ENCODE peak calls at places on chromosomes 3 and 15, in six cellular contexts. K is epithelial cell of esophagus; I is sigmoid colon; Y is transverse colon; P is CD8-positive, alpha-beta memory T cell; V is aorta. Z is an unnamed sample.

GRCh38 chr15:92098869-92099268 is 245.4 kb downstream of the SLCO3A1 start:
- DNase-seq in I (no peak), V (no peak), Y (no peak), K (no peak), P (no peak), Z (peak; percentile 57)

GRCh38 chr3:60034047-60034446 is 984.2 kb upstream of the CFAP20DC start:
- DNase-seq in V (no peak), I (no peak), Y (no peak), P (no peak), K (no peak), Z (no peak)

GRCh38 chr15:81296673-81297072 is 27.3 kb downstream of the STARD5 start:
- DNase-seq in Y (peak; percentile 78), V (peak; percentile 73), I (peak; percentile 73), K (no peak), P (peak; percentile 83), Z (peak; percentile 34)

GRCh38 chr3:24496529-24497482 is 2.2 kb upstream of the THRB start:
- DNase-seq in P (no peak), Y (peak; percentile 77), I (peak; percentile 91), V (peak; percentile 94), K (peak; percentile 46), Z (peak; percentile 63)

GRCh38 chr3:57556459-57557087 is 499 bp downstream of the PDE12 start:
- DNase-seq in I (peak; percentile 71), P (no peak), V (no peak), Y (peak; percentile 33), K (peak; percentile 40), Z (peak; percentile 40)

GRCh38 chr3:147422934-147423599 is 13.9 kb downstream of the ZIC1 start:
- DNase-seq in K (no peak), Y (no peak), I (no peak), P (no peak), V (no peak), Z (no peak)

GRCh38 chr15:68431792-68432401 is at the start of gene ITGA11:
- DNase-seq in V (peak; percentile 87), P (no peak), I (peak; percentile 74), Y (peak; percentile 48), K (peak; percentile 64), Z (peak; percentile 67)

GRCh38 chr3:13203398-13204176 is 130.4 kb upstream of the IQSEC1 start:
- DNase-seq in V (no peak), I (no peak), P (no peak), Y (no peak), K (no peak), Z (no peak)

GRCh38 chr3:171242951-171243350 is 216.4 kb upstream of the SLC2A2 start:
- DNase-seq in P (no peak), K (no peak), I (no peak), V (no peak), Y (no peak), Z (no peak)

GRCh38 chr3:137519602-137520001 is 244.5 kb upstream of the SOX14 start:
- DNase-seq in V (no peak), K (no peak), I (no peak), Y (no peak), P (no peak), Z (no peak)

GRCh38 chr3:109923431-109923830 is 586.1 kb upstream of the DPPA4 start:
- DNase-seq in V (no peak), K (peak; percentile 66), I (no peak), P (no peak), Y (no peak), Z (no peak)

GRCh38 chr15:60555291-60555690 is 76.3 kb upstream of the ICE2 start:
- DNase-seq in Y (no peak), V (no peak), P (no peak), I (no peak), K (no peak), Z (no peak)

DNA sequence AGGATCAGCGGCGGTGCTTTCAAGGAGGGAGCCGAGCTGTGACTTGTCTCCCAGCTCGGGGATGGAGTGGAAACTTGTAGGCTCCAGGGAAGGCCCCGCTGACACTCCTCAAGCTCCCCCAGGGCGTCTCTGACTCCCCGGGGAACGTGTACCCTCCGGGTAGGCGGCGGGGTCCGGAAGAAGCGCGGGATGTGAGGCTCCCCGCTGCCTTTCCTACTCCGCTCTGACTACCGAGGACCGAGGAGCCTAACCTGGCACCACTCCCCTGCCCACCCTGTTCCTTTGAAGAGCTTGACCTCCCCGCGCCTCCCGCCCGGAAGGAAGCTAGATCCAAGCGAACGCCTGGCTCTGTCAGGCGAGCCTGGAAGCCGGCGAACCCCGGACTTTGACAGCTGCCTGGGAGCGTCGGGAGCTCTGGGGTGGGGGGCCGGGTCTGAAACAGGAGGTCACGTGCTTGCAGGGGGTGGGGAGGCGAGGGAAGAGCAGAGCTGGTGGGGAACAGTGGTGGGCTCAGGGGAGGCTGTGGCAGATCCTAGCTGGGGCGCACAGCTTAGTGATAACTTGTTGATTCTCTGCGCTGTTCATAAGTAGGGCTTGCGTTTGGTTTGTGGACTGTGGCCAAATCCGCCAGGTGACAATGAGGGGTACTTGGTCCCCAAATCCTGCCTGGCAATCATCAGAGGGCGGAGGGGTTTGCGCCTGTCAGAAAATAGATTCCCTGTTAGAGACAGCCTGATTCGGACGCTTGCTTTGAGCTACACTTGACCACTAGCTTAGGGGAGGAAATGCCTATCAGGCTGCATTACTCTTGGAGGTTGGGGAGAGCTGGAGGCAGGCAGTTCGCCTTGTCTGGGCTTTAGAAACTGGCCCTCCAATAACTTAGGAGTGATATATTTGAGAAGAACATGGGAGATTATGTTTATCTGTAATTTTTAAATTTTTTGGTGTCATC is 1.2 kb downstream of the CLSTN2 start:
- DNase-seq in Y (no peak), P (no peak), V (peak; percentile 45), I (peak; percentile 72), K (peak; percentile 32), Z (peak; percentile 56)
- H3K4me3 ChIP-seq in Y (peak overlapping the region; percentile 52), P (no peak overlapping the region), V (peak overlapping the region; percentile 5), I (peak overlapping the region; percentile 9), K (no peak overlapping the region), Z (peak overlapping the region; percentile 56)

DNA sequence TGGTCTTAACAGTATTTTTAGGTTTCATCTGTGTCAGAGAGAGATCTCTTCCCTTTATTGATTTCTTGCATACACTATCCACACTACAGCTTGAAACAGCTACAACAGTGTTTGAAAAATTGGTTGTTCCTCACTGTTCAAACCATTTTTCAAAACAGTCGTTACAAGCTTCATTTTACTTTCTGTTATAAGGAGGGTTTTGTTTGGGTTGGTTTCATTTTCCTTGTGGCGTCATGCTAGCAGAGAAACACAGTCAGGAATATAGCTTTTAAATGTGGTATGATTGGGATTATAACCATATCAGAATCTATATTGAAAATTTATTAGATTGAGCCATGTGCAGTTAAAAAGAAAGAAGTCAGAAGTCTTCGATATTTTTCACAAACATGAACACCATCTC is 400.6 kb downstream of the ZBTB20 start:
- DNase-seq in I (no peak), P (no peak), K (no peak), Y (no peak), V (no peak), Z (no peak)
- H3K4me3 ChIP-seq in I (no peak overlapping the region), P (no peak overlapping the region), K (no peak overlapping the region), Y (peak overlapping the region; percentile 24), V (peak overlapping the region; percentile 43), Z (no peak overlapping the region)

DNA sequence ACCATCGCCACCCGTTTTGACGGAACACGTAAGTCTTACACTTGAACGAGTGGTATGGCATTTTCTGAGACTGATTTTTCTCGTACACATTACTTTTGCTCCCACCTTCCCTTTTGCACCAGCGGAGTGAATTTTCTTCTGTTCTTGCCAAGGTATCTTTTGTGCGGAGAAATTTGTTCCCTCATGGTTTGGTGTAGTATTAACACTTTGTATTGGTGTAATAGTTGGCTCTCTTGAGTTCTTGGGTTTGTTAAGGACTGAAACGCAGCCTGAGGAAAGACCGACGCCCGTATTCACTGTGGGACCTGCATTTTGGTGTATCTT is 420 bp downstream of the KCNH8 start:
- DNase-seq in V (no peak), Y (no peak), I (no peak), K (no peak), P (no peak), Z (no peak)
- H3K4me3 ChIP-seq in V (peak overlapping the region; percentile 90), Y (peak overlapping the region; percentile 77), I (peak overlapping the region; percentile 74), K (no peak overlapping the region), P (no peak overlapping the region), Z (peak overlapping the region; percentile 83)

GRCh38 chr3:114622001-114622400 is 328.2 kb downstream of the TIGIT start:
- DNase-seq in I (no peak), V (no peak), K (no peak), P (no peak), Y (no peak), Z (no peak)

GRCh38 chr3:114623420-114624046 is 329.7 kb downstream of the TIGIT start:
- DNase-seq in I (no peak), V (no peak), P (no peak), K (no peak), Y (no peak), Z (no peak)

GRCh38 chr3:114626751-114627150 is 332.9 kb downstream of the TIGIT start:
- DNase-seq in K (no peak), V (no peak), P (no peak), I (no peak), Y (no peak), Z (no peak)

GRCh38 chr3:114624676-114625181 is 330.9 kb downstream of the TIGIT start:
- DNase-seq in I (peak; percentile 98), K (peak; percentile 79), V (peak; percentile 97), P (no peak), Y (peak; percentile 74), Z (peak; percentile 94)

DNA sequence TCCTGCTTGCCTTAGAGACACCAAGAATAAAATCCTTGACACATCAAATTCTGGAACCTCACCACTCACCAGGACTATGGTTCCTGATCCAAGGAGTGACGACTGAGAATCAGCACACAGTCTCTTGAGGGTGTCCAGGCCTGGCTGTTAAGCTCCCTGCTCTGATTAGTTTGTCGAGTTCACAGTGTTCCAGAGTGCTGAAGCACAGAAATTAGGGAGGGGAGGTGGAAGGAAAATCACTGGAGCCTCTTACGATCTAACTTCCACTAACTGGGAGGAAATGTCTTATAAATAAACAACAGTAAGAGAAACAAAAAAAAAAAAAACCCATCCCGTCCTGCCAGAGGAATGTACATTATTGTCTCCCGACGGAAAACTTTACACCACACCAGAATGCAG is 330.2 kb downstream of the TIGIT start:
- DNase-seq in Y (peak; percentile 35), P (no peak), I (peak; percentile 92), V (no peak), K (no peak), Z (peak; percentile 82)
- H3K4me3 ChIP-seq in Y (peak overlapping the region; percentile 38), P (no peak overlapping the region), I (peak overlapping the region; percentile 21), V (peak overlapping the region; percentile 67), K (no peak overlapping the region), Z (peak overlapping the region; percentile 43)

GRCh38 chr3:131370935-131371698 is 10.5 kb upstream of the NUDT16 start:
- DNase-seq in P (no peak), K (no peak), Y (no peak), V (no peak), I (no peak), Z (no peak)
- H3K4me3 ChIP-seq in P (no peak overlapping the region), K (no peak overlapping the region), Y (no peak overlapping the region), V (no peak overlapping the region), I (no peak overlapping the region), Z (no peak overlapping the region)

GRCh38 chr3:119259821-119260220 is 19.1 kb upstream of the B4GALT4 start:
- DNase-seq in K (no peak), P (no peak), Y (no peak), I (no peak), V (no peak), Z (no peak)
- H3K4me3 ChIP-seq in K (no peak overlapping the region), P (no peak overlapping the region), Y (no peak overlapping the region), I (no peak overlapping the region), V (no peak overlapping the region), Z (no peak overlapping the region)

DNA sequence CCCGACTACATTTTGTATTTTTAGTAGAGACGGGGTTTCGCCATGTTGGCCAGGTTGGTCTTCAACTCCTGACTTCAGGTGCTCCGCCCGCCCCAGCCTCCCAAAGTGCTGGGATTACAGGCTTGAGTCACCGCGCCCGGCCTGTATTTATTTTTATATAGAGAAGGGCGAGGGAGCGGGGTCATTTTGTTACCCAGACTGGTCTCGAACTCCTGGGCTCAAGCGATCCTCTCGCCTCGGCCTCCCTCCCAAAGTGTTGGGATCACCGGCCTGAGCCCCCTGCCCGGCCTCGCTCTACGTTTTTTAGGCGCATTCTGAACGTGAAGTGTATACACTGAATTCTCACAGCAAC is 514 bp upstream of the PPP4R2 start:
- DNase-seq in V (peak; percentile 54), P (no peak), Y (peak; percentile 61), K (no peak), I (peak; percentile 71), Z (peak; percentile 41)
- H3K4me3 ChIP-seq in V (no peak overlapping the region), P (peak overlapping the region; percentile 64), Y (peak overlapping the region; percentile 76), K (peak overlapping the region; percentile 51), I (peak overlapping the region; percentile 94), Z (peak overlapping the region; percentile 96)